ENCODE peak calls at places on chromosomes 6 and 20, in seven cellular contexts. Q is fibroblast of lung, O is K562, H is mammary epithelial cell, F is hepatocyte, V is PC-9, R is keratinocyte. P is an unnamed sample.

GRCh38 chr6:166306378-166307081 is 1.7 kb downstream of the PRR18 start:
- DNase-seq in Q (no peak), O (no peak), H (no peak), F (no peak), V (no peak), R (no peak), P (no peak)

GRCh38 chr6:168873266-168873665 is 380.4 kb downstream of the THBS2 start:
- DNase-seq in Q (no peak), O (no peak), H (no peak), F (no peak), V (no peak), R (no peak), P (no peak)

GRCh38 chr6:167893416-167893815 is 66.7 kb downstream of the AFDN start:
- DNase-seq in Q (no peak), O (no peak), H (peak; percentile 91), F (peak; percentile 12), V (peak; percentile 7), R (no peak), P (no peak)

GRCh38 chr20:49888341-49889244 is 26.7 kb downstream of the SPATA2 start:
- DNase-seq in Q (peak; percentile 66), O (peak; percentile 78), H (peak; percentile 19), F (peak; percentile 72), V (peak; percentile 79), R (no peak), P (peak; percentile 85)

GRCh38 chr20:3808141-3808479 is 12.0 kb downstream of the CDC25B start:
- DNase-seq in Q (peak; percentile 98), O (no peak), H (peak; percentile 78), F (peak; percentile 89), V (peak; percentile 74), R (no peak), P (no peak)

GRCh38 chr20:7935027-7935551 is 5.2 kb downstream of the HAO1 start:
- DNase-seq in Q (no peak), O (no peak), H (no peak), F (no peak), V (no peak), R (no peak), P (no peak)

GRCh38 chr20:57781901-57782300 is 72.1 kb upstream of the PMEPA1 start:
- DNase-seq in Q (no peak), O (no peak), H (no peak), F (no peak), V (no peak), R (no peak), P (no peak)

GRCh38 chr20:41717464-41717863 is 99.3 kb upstream of the CHD6 start:
- DNase-seq in Q (peak; percentile 22), O (no peak), H (no peak), F (peak; percentile 44), V (no peak), R (no peak), P (no peak)

GRCh38 chr6:74170118-74170517 is 474.1 kb downstream of the CD109 start:
- DNase-seq in Q (peak; percentile 91), O (no peak), H (peak; percentile 76), F (no peak), V (no peak), R (peak; percentile 2), P (no peak)

GRCh38 chr20:56685879-56686278 is 56.8 kb downstream of the TFAP2C start:
- DNase-seq in Q (no peak), O (no peak), H (no peak), F (no peak), V (no peak), R (no peak), P (no peak)

GRCh38 chr20:15199698-15200097 is 862.3 kb upstream of the FLRT3 start:
- DNase-seq in Q (no peak), O (no peak), H (no peak), F (no peak), V (no peak), R (no peak), P (no peak)

GRCh38 chr20:38805502-38805957 is at the start of gene PPP1R16B:
- DNase-seq in Q (no peak), O (peak; percentile 86), H (no peak), F (peak; percentile 42), V (no peak), R (no peak), P (peak; percentile 88)

GRCh38 chr20:47927944-47928343 is 142.7 kb upstream of the SULF2 start:
- DNase-seq in Q (no peak), O (no peak), H (peak; percentile 91), F (no peak), V (no peak), R (peak; percentile 86), P (no peak)

GRCh38 chr6:167858086-167858591 is 31.4 kb downstream of the AFDN start:
- DNase-seq in Q (peak; percentile 81), O (no peak), H (no peak), F (no peak), V (no peak), R (no peak), P (no peak)

GRCh38 chr20:50746138-50746940 is 15.0 kb downstream of the PARD6B start:
- DNase-seq in Q (peak; percentile 27), O (no peak), H (peak; percentile 48), F (peak; percentile 68), V (no peak), R (no peak), P (no peak)

GRCh38 chr6:114194362-114195343 is 148.2 kb downstream of the HS3ST5 start:
- DNase-seq in Q (peak; percentile 0), O (no peak), H (peak; percentile 4), F (peak; percentile 12), V (peak; percentile 27), R (no peak), P (no peak)

GRCh38 chr6:958531-958930 is 265.6 kb upstream of the EXOC2 start:
- DNase-seq in Q (peak; percentile 88), O (no peak), H (peak; percentile 6), F (peak; percentile 19), V (no peak), R (no peak), P (no peak)

GRCh38 chr20:10604865-10605440 is 68.8 kb downstream of the JAG1 start:
- DNase-seq in Q (no peak), O (no peak), H (no peak), F (no peak), V (no peak), R (no peak), P (no peak)

GRCh38 chr6:108002365-108003221 is 44.6 kb upstream of the SEC63 start:
- DNase-seq in Q (no peak), O (no peak), H (peak; percentile 83), F (peak; percentile 73), V (no peak), R (peak; percentile 75), P (peak; percentile 12)

GRCh38 chr6:139236105-139236504 is 55.7 kb downstream of the TXLNB start:
- DNase-seq in Q (no peak), O (no peak), H (no peak), F (no peak), V (no peak), R (no peak), P (no peak)

GRCh38 chr6:15008269-15008668 is 237.6 kb upstream of the JARID2 start:
- DNase-seq in Q (no peak), O (no peak), H (no peak), F (no peak), V (no peak), R (no peak), P (no peak)

DNA sequence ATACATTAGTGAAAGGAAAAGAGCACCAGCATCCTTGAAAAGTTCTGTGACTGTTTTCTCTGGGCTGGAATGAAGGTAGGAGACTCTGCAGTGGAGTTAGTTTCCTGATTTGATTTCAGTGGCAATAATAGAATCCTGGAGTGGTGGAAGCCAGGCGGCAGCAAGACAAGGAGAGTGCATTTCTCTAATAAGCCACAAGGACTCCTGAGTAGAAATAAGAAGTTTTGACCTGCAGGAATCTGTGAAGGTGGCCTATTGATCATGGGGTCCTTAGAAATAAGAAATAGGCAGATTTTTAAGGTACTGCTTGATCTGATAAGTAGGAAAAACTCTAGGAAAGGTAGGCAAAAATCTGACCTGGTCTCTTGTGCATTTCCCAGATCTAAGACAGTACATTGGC is 68.4 kb upstream of the ELOVL5 start:
- DNase-seq in Q (no peak), O (no peak), H (no peak), F (no peak), V (no peak), R (no peak), P (no peak)
- TF ChIP-seq CTCF in Q (no peak), O (peak; percentile 15), H (no peak), F (no peak), V (no peak), R (peak; percentile 10), P (peak; percentile 29)

GRCh38 chr6:149854532-149854931 is 9.6 kb downstream of the LRP11 start:
- DNase-seq in Q (no peak), O (no peak), H (peak; percentile 50), F (no peak), V (peak; percentile 67), R (no peak), P (no peak)
- H3K4me2 ChIP-seq in Q (peak overlapping the region; percentile 6), O (no peak overlapping the region), H (peak overlapping the region; percentile 78), F (peak overlapping the region; percentile 58), V (peak overlapping the region; percentile 80), R (peak overlapping the region; percentile 89), P (no peak overlapping the region)

GRCh38 chr6:25013249-25013648 is 77.5 kb upstream of the RIPOR2 start:
- DNase-seq in Q (no peak), O (no peak), H (no peak), F (no peak), V (no peak), R (no peak), P (no peak)
- TF ChIP-seq CTCF in Q (peak; percentile 19), O (peak; percentile 42), H (no peak), F (no peak), V (no peak), R (peak; percentile 23), P (peak; percentile 18)

GRCh38 chr6:10403385-10404106 is 11.3 kb downstream of the TFAP2A start:
- DNase-seq in Q (peak; percentile 36), O (peak; percentile 50), H (peak; percentile 95), F (peak; percentile 68), V (peak; percentile 66), R (peak; percentile 88), P (no peak)

GRCh38 chr6:10404107-10404798 is 10.6 kb downstream of the TFAP2A start:
- DNase-seq in Q (peak; percentile 92), O (peak; percentile 99), H (peak; percentile 97), F (peak; percentile 99), V (peak; percentile 98), R (peak; percentile 78), P (peak; percentile 99)

GRCh38 chr6:10401004-10401536 is 13.8 kb downstream of the TFAP2A start:
- DNase-seq in Q (no peak), O (no peak), H (no peak), F (no peak), V (no peak), R (no peak), P (no peak)

GRCh38 chr6:10401632-10402223 is 13.1 kb downstream of the TFAP2A start:
- DNase-seq in Q (no peak), O (peak; percentile 29), H (no peak), F (no peak), V (no peak), R (no peak), P (no peak)

DNA sequence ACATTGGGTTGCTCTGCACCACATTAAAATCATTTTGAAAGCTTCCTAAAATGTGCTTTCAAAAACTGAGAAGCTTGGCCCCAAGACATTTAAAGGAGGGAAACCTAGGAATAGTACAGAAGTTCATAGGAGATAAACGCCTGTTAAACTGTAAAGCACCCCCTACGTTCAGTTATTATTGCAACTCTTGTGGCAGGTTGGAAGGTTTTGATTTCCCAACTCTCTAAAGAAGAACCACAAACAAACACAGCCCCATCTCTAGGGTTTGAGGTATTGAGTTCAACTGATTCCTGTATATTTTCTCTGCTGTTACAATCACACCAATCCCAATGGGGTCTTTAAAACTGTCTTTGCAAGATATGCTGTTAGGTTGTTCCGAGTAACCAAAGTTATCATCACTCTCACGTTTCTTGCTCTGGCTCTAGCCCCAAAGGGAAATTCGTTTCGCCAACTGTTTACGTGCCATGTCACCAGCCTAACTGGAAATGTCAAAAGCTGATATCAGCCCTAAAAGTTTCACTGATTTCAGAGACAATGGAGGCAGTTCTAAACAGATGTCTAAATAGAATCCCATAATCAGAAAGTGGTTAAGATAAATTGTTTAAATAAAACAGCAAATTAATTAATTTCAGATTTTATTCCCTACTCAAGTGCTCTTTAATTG is 12.1 kb downstream of the TFAP2A start:
- DNase-seq in Q (no peak), O (no peak), H (no peak), F (no peak), V (no peak), R (no peak), P (no peak)
- H3K4me2 ChIP-seq in Q (no peak overlapping the region), O (peak overlapping the region; percentile 98), H (peak overlapping the region; percentile 91), F (peak overlapping the region; percentile 78), V (peak overlapping the region; percentile 99), R (peak overlapping the region; percentile 69), P (no peak overlapping the region)